ENCODE peak calls at places on chromosomes 12 and 14, in five cellular contexts. M is HepG2, W is GM12878, I is K562, Y is A549. K is an unnamed sample. For H3K4me1, the result is how much of the 10 kb centered on the place peaks cover.

GRCh38 chr12:104105461-104105860 is 32.5 kb downstream of the NFYB start:
- DNase-seq in M (no peak), W (no peak), Y (no peak), I (no peak), K (no peak)

GRCh38 chr12:21509768-21510167 is 8.2 kb downstream of the GOLT1B start:
- DNase-seq in Y (no peak), M (no peak), I (no peak), W (peak), K (no peak)

GRCh38 chr12:51323317-51323960 is 535 bp downstream of the BIN2 start:
- DNase-seq in M (no peak), Y (no peak), W (no peak), I (no peak), K (no peak)

GRCh38 chr14:40133484-40133883 is 701.3 kb upstream of the FBXO33 start:
- DNase-seq in M (no peak), W (no peak), Y (no peak), I (no peak), K (no peak)

GRCh38 chr12:76470028-76470939 is 89.3 kb downstream of the OSBPL8 start:
- DNase-seq in I (peak), Y (peak), W (peak), M (no peak), K (peak)

GRCh38 chr12:6535960-6536847 is 1.9 kb downstream of the GAPDH start:
- DNase-seq in I (no peak), W (no peak), Y (no peak), M (peak), K (no peak)

GRCh38 chr12:49097381-49097780 is 2.8 kb upstream of the DHH start:
- DNase-seq in M (no peak), W (no peak), Y (no peak), I (no peak), K (no peak)

GRCh38 chr12:54591001-54591591 is 2.6 kb upstream of the PPP1R1A start:
- DNase-seq in W (no peak), Y (no peak), M (no peak), I (no peak), K (peak)

GRCh38 chr12:132023658-132024057 is 73.9 kb downstream of the EP400 start:
- DNase-seq in M (no peak), I (no peak), Y (no peak), W (no peak), K (no peak)

GRCh38 chr12:6045438-6045837 is 79.0 kb downstream of the VWF start:
- DNase-seq in W (no peak), I (no peak), Y (no peak), M (no peak), K (no peak)

GRCh38 chr12:69985656-69986055 is 160.6 kb downstream of the MYRFL start:
- DNase-seq in M (peak), W (no peak), Y (peak), I (peak), K (no peak)

GRCh38 chr12:93098077-93098476 is 169.0 kb upstream of the EEA1 start:
- DNase-seq in Y (peak), M (no peak), I (peak), W (peak), K (peak)

GRCh38 chr12:66111605-66112004 is 18.9 kb downstream of the LLPH start:
- DNase-seq in M (no peak), W (no peak), I (no peak), Y (no peak), K (no peak)

GRCh38 chr12:114614040-114614439 is 69.9 kb downstream of the TBX3 start:
- DNase-seq in I (no peak), W (no peak), M (no peak), Y (no peak), K (no peak)

GRCh38 chr12:114616081-114616480 is 67.9 kb downstream of the TBX3 start:
- DNase-seq in M (no peak), I (no peak), Y (no peak), W (no peak), K (no peak)

GRCh38 chr12:114608509-114608908 is 75.5 kb downstream of the TBX3 start:
- DNase-seq in I (no peak), M (peak), Y (no peak), W (no peak), K (no peak)

GRCh38 chr12:114612062-114612461 is 71.9 kb downstream of the TBX3 start:
- DNase-seq in I (no peak), Y (peak), M (no peak), W (no peak), K (no peak)

DNA sequence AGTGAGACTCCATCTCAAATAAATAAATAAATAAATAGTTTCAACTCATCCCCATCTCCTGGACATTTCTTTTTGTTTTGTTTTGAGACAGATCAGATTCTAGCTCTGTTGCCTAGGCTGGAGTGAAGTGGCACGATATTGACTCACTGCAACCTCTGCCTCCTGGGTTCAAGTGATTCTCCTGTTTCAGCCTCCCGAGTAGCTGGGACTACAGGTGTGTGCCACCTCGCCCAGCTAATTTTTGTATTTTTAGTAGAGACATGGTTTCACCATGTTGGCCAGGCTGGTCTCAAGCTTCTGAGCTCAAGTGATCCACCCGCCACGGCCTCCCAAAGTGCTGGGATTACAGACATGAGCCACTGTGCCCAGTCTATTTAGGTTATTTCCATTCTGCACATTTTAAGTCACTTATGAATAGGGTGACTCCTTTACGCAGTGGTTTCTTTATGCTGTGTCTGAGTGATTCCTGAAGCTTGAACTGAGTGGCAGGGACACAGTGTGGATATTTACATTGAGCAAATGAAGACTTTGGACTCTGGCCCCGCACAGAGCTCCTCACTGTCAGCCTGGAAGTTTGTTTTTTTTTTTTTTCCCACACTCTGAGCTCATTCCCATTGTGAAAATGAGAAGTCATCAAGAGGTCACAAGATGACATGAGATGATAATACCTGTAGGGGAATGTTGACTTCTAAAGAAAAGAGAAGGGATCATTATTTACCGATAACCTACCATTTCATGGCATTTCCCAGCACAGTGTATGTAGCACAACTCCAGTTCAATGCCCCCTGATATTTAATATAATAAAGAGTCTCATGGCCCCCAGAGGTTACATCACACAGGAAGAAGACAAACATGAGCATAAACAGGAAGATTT is 72.6 kb downstream of the TBX3 start:
- DNase-seq in M (peak), Y (peak), W (no peak), I (no peak), K (no peak)
- TF ChIP-seq BHLHE40 in M (no peak), Y (no peak), W (no peak), I (no peak), K (no peak)

DNA sequence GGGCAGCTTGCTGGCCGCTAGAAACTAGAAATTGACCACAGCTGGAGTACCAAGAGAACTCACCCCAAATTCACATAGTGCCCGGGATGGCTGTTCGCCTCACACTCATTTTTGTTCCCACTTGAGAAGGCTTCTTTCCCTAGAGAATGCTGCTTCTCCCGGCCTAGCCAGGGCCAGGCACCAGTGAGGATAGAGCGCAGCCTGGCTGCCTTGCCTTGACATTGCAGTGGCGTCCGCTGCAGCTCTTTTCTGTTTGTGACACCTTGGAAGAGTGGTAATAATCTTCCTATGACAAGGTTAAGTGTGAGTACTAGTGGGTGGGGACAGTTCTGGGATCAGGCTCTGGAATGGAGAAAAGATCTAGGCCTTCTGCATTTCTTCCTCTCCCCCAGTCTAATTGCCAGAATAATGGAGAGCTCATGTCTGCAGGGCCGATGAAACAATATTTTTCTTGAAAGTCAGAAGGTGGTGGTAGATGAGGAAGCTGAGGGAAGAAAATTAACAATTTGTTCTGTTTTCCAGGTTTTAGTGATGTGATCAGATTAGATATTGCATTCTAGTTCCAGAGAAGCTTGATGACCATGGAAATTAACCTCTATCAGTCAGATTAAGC is 3.7 kb downstream of the TMEM253 start:
- DNase-seq in I (peak), Y (peak), M (no peak), W (no peak), K (peak)
- H3K4me1 ChIP-seq in I (half or more), Y (half or more), M (half or more), W (under half), K (under half)

GRCh38 chr14:51464411-51464810 is 187.3 kb upstream of the FRMD6 start:
- DNase-seq in W (no peak), I (no peak), Y (no peak), M (no peak), K (no peak)
- H3K4me3 ChIP-seq in W (no peak), I (no peak), Y (no peak), M (no peak), K (no peak)

DNA sequence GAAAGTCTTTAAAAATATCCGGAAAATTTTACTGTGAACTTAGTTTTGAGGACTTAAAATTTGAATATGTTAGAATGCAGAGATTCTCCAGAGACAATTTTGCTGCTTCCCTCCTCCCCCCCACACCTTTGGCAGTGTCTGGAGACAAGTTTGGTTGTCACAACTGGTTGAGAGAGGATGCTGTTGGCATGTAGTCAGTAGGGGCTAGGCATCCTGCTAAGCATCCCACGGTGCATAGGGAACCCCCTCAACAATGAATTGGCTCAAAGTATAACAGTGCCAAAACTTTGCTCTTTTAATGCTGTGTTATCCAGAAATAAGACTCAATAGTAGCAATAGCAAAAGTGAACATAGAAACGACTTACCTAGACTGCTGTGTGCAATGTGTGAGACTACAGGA is 3.6 kb downstream of the SRSF5 start:
- DNase-seq in W (no peak), M (no peak), I (no peak), Y (no peak), K (no peak)
- TF ChIP-seq BHLHE40 in W (no peak), M (no peak), I (no peak), Y (no peak), K (no peak)

GRCh38 chr14:95507174-95507573 is 9.3 kb downstream of the SYNE3 start:
- DNase-seq in W (no peak), Y (no peak), M (no peak), I (peak), K (peak)

GRCh38 chr14:95505030-95505589 is 11.3 kb downstream of the SYNE3 start:
- DNase-seq in W (no peak), M (no peak), I (no peak), Y (no peak), K (no peak)

GRCh38 chr14:95503365-95504134 is 12.9 kb downstream of the SYNE3 start:
- DNase-seq in Y (no peak), I (no peak), W (peak), M (no peak), K (no peak)

GRCh38 chr14:95502381-95502950 is 14.0 kb downstream of the SYNE3 start:
- DNase-seq in Y (no peak), W (no peak), M (no peak), I (no peak), K (no peak)

DNA sequence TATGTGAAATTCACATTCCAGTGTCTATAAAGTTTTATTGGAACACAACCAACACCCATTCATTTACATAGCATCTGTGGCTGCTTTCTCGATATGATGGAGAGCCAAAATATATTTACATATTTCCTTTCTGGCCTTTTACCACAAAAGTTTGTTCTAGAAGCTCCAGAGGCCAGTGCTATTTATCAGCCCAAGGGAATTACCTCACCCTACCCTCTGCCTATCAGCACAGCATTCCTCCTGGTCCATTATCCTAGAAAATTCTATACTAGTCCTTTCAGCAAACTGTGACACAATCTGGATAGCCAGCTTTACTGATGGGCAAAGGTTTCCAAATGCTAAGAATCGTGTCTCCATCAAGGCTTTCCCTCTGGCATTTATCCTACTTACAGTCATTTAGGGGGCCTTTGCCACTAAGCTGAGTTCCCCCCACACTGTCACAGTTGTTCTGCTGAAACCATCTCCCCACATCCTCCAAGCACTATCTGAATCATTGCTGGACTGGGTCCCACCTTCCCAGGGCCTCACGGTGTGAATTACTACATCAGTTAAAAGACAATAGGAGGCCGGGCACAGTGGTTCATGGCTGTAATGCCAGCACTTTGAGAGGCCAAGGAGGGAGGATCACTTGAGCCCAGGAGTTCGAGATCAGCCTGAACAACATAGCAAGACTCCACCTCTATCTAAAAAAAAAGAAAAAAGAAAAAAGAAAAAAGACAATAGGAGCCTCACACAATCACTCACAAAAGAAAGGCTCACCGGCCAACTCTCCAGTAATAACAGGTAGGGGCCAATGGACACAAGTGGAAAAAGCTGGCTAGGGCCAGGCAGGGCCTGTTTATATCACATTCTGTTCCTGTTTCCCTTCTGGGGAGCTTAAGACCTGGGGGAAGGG is 12.1 kb downstream of the SYNE3 start:
- DNase-seq in Y (no peak), W (no peak), M (no peak), I (no peak), K (peak)
- H3K4me1 ChIP-seq in Y (under half), W (half or more), M (half or more), I (under half), K (under half)

K was measured in IMR-90.